ENCODE peak calls at places on chromosomes 11 and 22, in six cellular contexts. One of them, this sample, is unnamed.

GRCh38 chr22:21922370-21923162 is 30.1 kb downstream of the PPM1F start:
- DNase-seq in brain microvascular endothelial cell: no peak
- DNase-seq in endothelial cell: no peak
- DNase-seq in A549: no peak
- DNase-seq in tibial nerve: no peak
- DNase-seq in WTC11: no peak
- DNase-seq in this sample: no peak

GRCh38 chr22:35839811-35840739 is 122.4 kb downstream of the APOL5 start:
- DNase-seq in brain microvascular endothelial cell: peak; percentile 95
- DNase-seq in endothelial cell: peak; percentile 83
- DNase-seq in A549: peak; percentile 97
- DNase-seq in tibial nerve: peak; percentile 63
- DNase-seq in WTC11: peak; percentile 78
- DNase-seq in this sample: no peak

GRCh38 chr22:50691521-50691920 is 18.9 kb downstream of the SHANK3 start:
- DNase-seq in brain microvascular endothelial cell: peak; percentile 40
- DNase-seq in endothelial cell: no peak
- DNase-seq in A549: peak; percentile 42
- DNase-seq in tibial nerve: peak; percentile 3
- DNase-seq in WTC11: no peak
- DNase-seq in this sample: no peak

GRCh38 chr11:132586801-132587200 is 945.5 kb downstream of the OPCML start:
- DNase-seq in brain microvascular endothelial cell: no peak
- DNase-seq in endothelial cell: no peak
- DNase-seq in A549: no peak
- DNase-seq in tibial nerve: no peak
- DNase-seq in WTC11: no peak
- DNase-seq in this sample: no peak

GRCh38 chr22:48276933-48277867 is 1514.8 kb downstream of the TBC1D22A start:
- DNase-seq in brain microvascular endothelial cell: no peak
- DNase-seq in endothelial cell: no peak
- DNase-seq in A549: no peak
- DNase-seq in tibial nerve: no peak
- DNase-seq in WTC11: no peak
- DNase-seq in this sample: no peak

GRCh38 chr22:37130031-37130430 is 19.7 kb downstream of the IL2RB start:
- DNase-seq in brain microvascular endothelial cell: no peak
- DNase-seq in endothelial cell: no peak
- DNase-seq in A549: no peak
- DNase-seq in tibial nerve: no peak
- DNase-seq in WTC11: no peak
- DNase-seq in this sample: no peak

GRCh38 chr22:43110444-43110926 is at the start of gene BIK:
- DNase-seq in brain microvascular endothelial cell: no peak
- DNase-seq in endothelial cell: peak; percentile 50
- DNase-seq in A549: peak; percentile 41
- DNase-seq in tibial nerve: no peak
- DNase-seq in WTC11: peak; percentile 74
- DNase-seq in this sample: no peak

GRCh38 chr22:29343313-29343805 is 27.9 kb upstream of the RASL10A start:
- DNase-seq in brain microvascular endothelial cell: no peak
- DNase-seq in endothelial cell: no peak
- DNase-seq in A549: no peak
- DNase-seq in tibial nerve: no peak
- DNase-seq in WTC11: no peak
- DNase-seq in this sample: peak; percentile 61

GRCh38 chr22:38455530-38456271 is 702 bp upstream of the KCNJ4 start:
- DNase-seq in brain microvascular endothelial cell: no peak
- DNase-seq in endothelial cell: peak; percentile 55
- DNase-seq in A549: no peak
- DNase-seq in tibial nerve: no peak
- DNase-seq in WTC11: peak; percentile 63
- DNase-seq in this sample: no peak

GRCh38 chr11:2089536-2090165 is 49.5 kb downstream of the IGF2 start:
- DNase-seq in brain microvascular endothelial cell: no peak
- DNase-seq in endothelial cell: no peak
- DNase-seq in A549: peak; percentile 76
- DNase-seq in tibial nerve: no peak
- DNase-seq in WTC11: peak; percentile 61
- DNase-seq in this sample: no peak

GRCh38 chr11:27310710-27311109 is 52.3 kb downstream of the CCDC34 start:
- DNase-seq in brain microvascular endothelial cell: no peak
- DNase-seq in endothelial cell: no peak
- DNase-seq in A549: no peak
- DNase-seq in tibial nerve: no peak
- DNase-seq in WTC11: no peak
- DNase-seq in this sample: no peak

GRCh38 chr11:73275381-73275750 is 3.2 kb downstream of the P2RY6 start:
- DNase-seq in brain microvascular endothelial cell: no peak
- DNase-seq in endothelial cell: no peak
- DNase-seq in A549: no peak
- DNase-seq in tibial nerve: peak; percentile 1
- DNase-seq in WTC11: peak; percentile 2
- DNase-seq in this sample: no peak

GRCh38 chr11:61571869-61572268 is 9.0 kb downstream of the SYT7 start:
- DNase-seq in brain microvascular endothelial cell: no peak
- DNase-seq in endothelial cell: no peak
- DNase-seq in A549: no peak
- DNase-seq in tibial nerve: no peak
- DNase-seq in WTC11: no peak
- DNase-seq in this sample: no peak

GRCh38 chr11:119130662-119131061 is 9.3 kb downstream of the HINFP start:
- DNase-seq in brain microvascular endothelial cell: no peak
- DNase-seq in endothelial cell: no peak
- DNase-seq in A549: no peak
- DNase-seq in tibial nerve: no peak
- DNase-seq in WTC11: no peak
- DNase-seq in this sample: no peak

GRCh38 chr11:130121430-130121978 is 38.1 kb upstream of the ST14 start:
- DNase-seq in brain microvascular endothelial cell: peak; percentile 87
- DNase-seq in endothelial cell: no peak
- DNase-seq in A549: no peak
- DNase-seq in tibial nerve: no peak
- DNase-seq in WTC11: no peak
- DNase-seq in this sample: no peak

GRCh38 chr11:130849215-130849568 is 67.1 kb downstream of the SNX19 start:
- DNase-seq in brain microvascular endothelial cell: no peak
- DNase-seq in endothelial cell: no peak
- DNase-seq in A549: no peak
- DNase-seq in tibial nerve: no peak
- DNase-seq in WTC11: no peak
- DNase-seq in this sample: no peak

GRCh38 chr11:121486054-121486453 is 33.3 kb upstream of the SORL1-AS1 start:
- DNase-seq in brain microvascular endothelial cell: no peak
- DNase-seq in endothelial cell: no peak
- DNase-seq in A549: no peak
- DNase-seq in tibial nerve: no peak
- DNase-seq in WTC11: no peak
- DNase-seq in this sample: no peak

GRCh38 chr11:96185220-96185768 is 157.7 kb downstream of the MAML2 start:
- DNase-seq in brain microvascular endothelial cell: no peak
- DNase-seq in endothelial cell: no peak
- DNase-seq in A549: no peak
- DNase-seq in tibial nerve: no peak
- DNase-seq in WTC11: no peak
- DNase-seq in this sample: no peak

GRCh38 chr11:86360775-86361395 is 13.8 kb upstream of the CCDC81 start:
- DNase-seq in brain microvascular endothelial cell: peak; percentile 6
- DNase-seq in endothelial cell: no peak
- DNase-seq in A549: peak; percentile 61
- DNase-seq in tibial nerve: no peak
- DNase-seq in WTC11: no peak
- DNase-seq in this sample: no peak

GRCh38 chr11:27213232-27213660 is 149.8 kb downstream of the CCDC34 start:
- DNase-seq in brain microvascular endothelial cell: peak; percentile 59
- DNase-seq in endothelial cell: no peak
- DNase-seq in A549: no peak
- DNase-seq in tibial nerve: no peak
- DNase-seq in WTC11: no peak
- DNase-seq in this sample: no peak

GRCh38 chr11:8330416-8330815 is 66.7 kb upstream of the LMO1 start:
- DNase-seq in brain microvascular endothelial cell: no peak
- DNase-seq in endothelial cell: no peak
- DNase-seq in A549: no peak
- DNase-seq in tibial nerve: no peak
- DNase-seq in WTC11: no peak
- DNase-seq in this sample: no peak

GRCh38 chr11:125063429-125064043 is 431 bp downstream of the SLC37A2 start:
- DNase-seq in brain microvascular endothelial cell: no peak
- DNase-seq in endothelial cell: no peak
- DNase-seq in A549: no peak
- DNase-seq in tibial nerve: no peak
- DNase-seq in WTC11: peak; percentile 43
- DNase-seq in this sample: no peak

GRCh38 chr11:115990004-115990447 is 485.8 kb upstream of the CADM1 start:
- DNase-seq in brain microvascular endothelial cell: no peak
- DNase-seq in endothelial cell: peak; percentile 66
- DNase-seq in A549: peak; percentile 2
- DNase-seq in tibial nerve: no peak
- DNase-seq in WTC11: peak; percentile 80
- DNase-seq in this sample: peak; percentile 42

GRCh38 chr11:114416441-114416928 is 16.0 kb downstream of the RBM7 start:
- DNase-seq in brain microvascular endothelial cell: peak; percentile 31
- DNase-seq in endothelial cell: no peak
- DNase-seq in A549: no peak
- DNase-seq in tibial nerve: no peak
- DNase-seq in WTC11: no peak
- DNase-seq in this sample: no peak

GRCh38 chr11:77473801-77474508 is at the start of gene PAK1:
- DNase-seq in brain microvascular endothelial cell: peak; percentile 63
- DNase-seq in endothelial cell: peak; percentile 83
- DNase-seq in A549: peak; percentile 91
- DNase-seq in tibial nerve: peak; percentile 47
- DNase-seq in WTC11: peak; percentile 95
- DNase-seq in this sample: peak; percentile 51
- TF ChIP-seq CTCF in brain microvascular endothelial cell: peak; percentile 50
- TF ChIP-seq CTCF in endothelial cell: no peak
- TF ChIP-seq CTCF in A549: peak; percentile 23
- TF ChIP-seq CTCF in tibial nerve: no peak
- TF ChIP-seq CTCF in WTC11: no peak
- TF ChIP-seq CTCF in this sample: no peak

DNA sequence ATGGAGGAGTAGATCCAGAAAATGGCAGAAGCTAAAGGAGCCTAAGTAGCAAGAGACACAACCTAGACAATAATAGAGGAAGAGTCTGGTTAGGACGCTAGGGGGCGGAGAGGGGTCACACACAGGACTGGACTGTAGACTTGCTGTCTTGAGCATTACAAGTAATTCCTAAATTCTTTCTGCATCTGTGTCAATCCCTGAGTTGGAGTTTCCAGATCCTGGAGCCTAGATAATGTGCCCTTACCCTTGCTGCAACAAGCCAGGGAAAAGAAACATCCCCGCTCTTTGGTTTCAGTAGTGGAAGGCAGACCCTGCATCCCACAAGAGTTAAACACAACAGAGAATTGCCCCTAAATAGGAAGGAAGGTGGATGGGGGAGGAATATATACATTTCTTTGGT is 14.9 kb upstream of the CCDC73 start:
- DNase-seq in brain microvascular endothelial cell: peak; percentile 85
- DNase-seq in endothelial cell: peak; percentile 78
- DNase-seq in A549: peak; percentile 84
- DNase-seq in tibial nerve: peak; percentile 38
- DNase-seq in WTC11: peak; percentile 80
- DNase-seq in this sample: no peak
- TF ChIP-seq CTCF in brain microvascular endothelial cell: peak; percentile 94
- TF ChIP-seq CTCF in endothelial cell: peak; percentile 69
- TF ChIP-seq CTCF in A549: peak; percentile 83
- TF ChIP-seq CTCF in tibial nerve: peak; percentile 54
- TF ChIP-seq CTCF in WTC11: peak; percentile 64
- TF ChIP-seq CTCF in this sample: peak; percentile 89

GRCh38 chr11:64225608-64226506 is at the start of the genes NUDT22 and TRPT1:
- DNase-seq in brain microvascular endothelial cell: peak; percentile 60
- DNase-seq in endothelial cell: peak; percentile 86
- DNase-seq in A549: peak; percentile 80
- DNase-seq in tibial nerve: peak; percentile 81
- DNase-seq in WTC11: peak; percentile 89
- DNase-seq in this sample: peak; percentile 92
- TF ChIP-seq CTCF in brain microvascular endothelial cell: peak; percentile 55
- TF ChIP-seq CTCF in endothelial cell: peak; percentile 46
- TF ChIP-seq CTCF in A549: peak; percentile 28
- TF ChIP-seq CTCF in tibial nerve: no peak
- TF ChIP-seq CTCF in WTC11: no peak
- TF ChIP-seq CTCF in this sample: peak; percentile 12

GRCh38 chr22:23888615-23889401 is 5.4 kb upstream of the MIF start:
- DNase-seq in brain microvascular endothelial cell: peak; percentile 10
- DNase-seq in endothelial cell: no peak
- DNase-seq in A549: peak; percentile 39
- DNase-seq in tibial nerve: no peak
- DNase-seq in WTC11: no peak
- DNase-seq in this sample: no peak
- TF ChIP-seq CTCF in brain microvascular endothelial cell: peak; percentile 52
- TF ChIP-seq CTCF in endothelial cell: no peak
- TF ChIP-seq CTCF in A549: no peak
- TF ChIP-seq CTCF in tibial nerve: no peak
- TF ChIP-seq CTCF in WTC11: no peak
- TF ChIP-seq CTCF in this sample: peak; percentile 10

GRCh38 chr11:107232451-107232850 is 214.2 kb upstream of the GUCY1A2 start:
- DNase-seq in brain microvascular endothelial cell: no peak
- DNase-seq in endothelial cell: no peak
- DNase-seq in A549: no peak
- DNase-seq in tibial nerve: no peak
- DNase-seq in WTC11: no peak
- DNase-seq in this sample: no peak
- TF ChIP-seq CTCF in brain microvascular endothelial cell: no peak
- TF ChIP-seq CTCF in endothelial cell: no peak
- TF ChIP-seq CTCF in A549: no peak
- TF ChIP-seq CTCF in tibial nerve: no peak
- TF ChIP-seq CTCF in WTC11: no peak
- TF ChIP-seq CTCF in this sample: no peak

DNA sequence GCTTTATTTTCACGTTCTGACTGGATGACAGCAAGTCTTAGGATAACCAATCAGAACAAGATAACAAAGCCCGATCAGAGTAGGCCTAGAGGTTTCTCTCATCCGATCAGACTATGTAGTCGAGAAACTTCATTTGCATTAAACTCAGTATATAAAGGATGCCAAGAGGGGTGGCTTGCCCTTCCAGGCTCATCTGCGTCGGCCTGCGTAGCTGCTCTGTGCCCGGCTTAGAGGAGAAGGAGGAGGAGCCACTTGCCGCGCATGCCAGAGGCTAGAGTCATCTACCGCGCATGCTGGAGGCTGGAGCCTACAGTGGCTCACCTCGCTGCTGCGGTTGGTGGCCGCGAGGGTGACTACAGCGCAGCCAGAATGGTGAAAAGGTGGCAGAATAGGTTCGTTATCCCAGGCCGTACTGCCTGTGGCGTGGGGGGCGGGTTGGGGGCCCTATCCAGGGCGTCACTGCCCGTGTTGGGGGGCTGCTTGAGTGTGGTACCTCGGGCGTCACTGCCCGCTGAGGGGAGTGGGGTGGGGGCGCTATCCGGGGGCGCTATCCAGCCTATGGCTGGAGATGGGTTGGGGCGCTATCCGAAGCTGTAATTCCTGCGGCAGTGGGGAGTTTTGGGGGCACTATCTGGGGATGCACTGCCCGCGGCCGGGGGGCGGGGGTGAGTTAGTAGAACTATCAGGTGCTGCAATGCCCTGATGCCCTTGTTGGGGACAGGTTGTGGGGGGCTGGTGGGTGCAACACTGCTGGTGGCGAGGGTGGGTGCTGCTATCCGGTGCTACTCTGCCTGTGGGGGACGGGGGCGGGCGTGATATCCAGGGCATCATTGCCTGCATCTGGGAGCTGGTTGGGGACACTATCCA is at the start of gene RFPL2:
- DNase-seq in brain microvascular endothelial cell: peak; percentile 15
- DNase-seq in endothelial cell: peak; percentile 62
- DNase-seq in A549: peak; percentile 75
- DNase-seq in tibial nerve: no peak
- DNase-seq in WTC11: peak; percentile 80
- DNase-seq in this sample: peak; percentile 51
- TF ChIP-seq CTCF in brain microvascular endothelial cell: no peak
- TF ChIP-seq CTCF in endothelial cell: no peak
- TF ChIP-seq CTCF in A549: no peak
- TF ChIP-seq CTCF in tibial nerve: no peak
- TF ChIP-seq CTCF in WTC11: no peak
- TF ChIP-seq CTCF in this sample: no peak

This sample was measured in D721Med.